ENCODE peak calls at places on chromosomes 1 and 21, in nine cellular contexts. One of them, this sample, is unnamed.

GRCh38 chr21:36129219-36129618 is 5.7 kb upstream of the CBR3 start:
- DNase-seq in stimulated activated CD4-positive, alpha-beta T cell treated with anti-CD3 and anti-CD28 coated beads, Interleukin-2, amount 100 ng/mL, for 48 hours: no peak
- DNase-seq in endothelial cell: no peak
- DNase-seq in small intestine: no peak
- DNase-seq in T-helper 9 cell: no peak
- DNase-seq in NAMALWA: no peak
- DNase-seq in T follicular helper cell: no peak
- DNase-seq in dorsolateral prefrontal cortex: no peak
- DNase-seq in astrocyte of the spinal cord: no peak
- DNase-seq in this sample: no peak

GRCh38 chr1:111747282-111747734 is 8.1 kb upstream of the INKA2 start:
- DNase-seq in stimulated activated CD4-positive, alpha-beta T cell treated with anti-CD3 and anti-CD28 coated beads, Interleukin-2, amount 100 ng/mL, for 48 hours: peak
- DNase-seq in endothelial cell: peak
- DNase-seq in small intestine: peak
- DNase-seq in T-helper 9 cell: peak
- DNase-seq in NAMALWA: peak
- DNase-seq in T follicular helper cell: peak
- DNase-seq in dorsolateral prefrontal cortex: no peak
- DNase-seq in astrocyte of the spinal cord: peak
- DNase-seq in this sample: peak

GRCh38 chr1:176552217-176552974 is 89.4 kb downstream of the PAPPA2 start:
- DNase-seq in stimulated activated CD4-positive, alpha-beta T cell treated with anti-CD3 and anti-CD28 coated beads, Interleukin-2, amount 100 ng/mL, for 48 hours: no peak
- DNase-seq in endothelial cell: no peak
- DNase-seq in small intestine: no peak
- DNase-seq in T-helper 9 cell: no peak
- DNase-seq in NAMALWA: no peak
- DNase-seq in T follicular helper cell: no peak
- DNase-seq in dorsolateral prefrontal cortex: no peak
- DNase-seq in astrocyte of the spinal cord: no peak
- DNase-seq in this sample: no peak

GRCh38 chr21:42388740-42389448 is 7.0 kb downstream of the TMPRSS3 start:
- DNase-seq in stimulated activated CD4-positive, alpha-beta T cell treated with anti-CD3 and anti-CD28 coated beads, Interleukin-2, amount 100 ng/mL, for 48 hours: no peak
- DNase-seq in endothelial cell: no peak
- DNase-seq in small intestine: peak
- DNase-seq in T-helper 9 cell: no peak
- DNase-seq in NAMALWA: no peak
- DNase-seq in T follicular helper cell: no peak
- DNase-seq in dorsolateral prefrontal cortex: no peak
- DNase-seq in astrocyte of the spinal cord: no peak
- DNase-seq in this sample: no peak

GRCh38 chr1:55888685-55889317 is 673.6 kb upstream of the USP24 start:
- DNase-seq in stimulated activated CD4-positive, alpha-beta T cell treated with anti-CD3 and anti-CD28 coated beads, Interleukin-2, amount 100 ng/mL, for 48 hours: no peak
- DNase-seq in endothelial cell: no peak
- DNase-seq in small intestine: no peak
- DNase-seq in T-helper 9 cell: no peak
- DNase-seq in NAMALWA: no peak
- DNase-seq in T follicular helper cell: no peak
- DNase-seq in dorsolateral prefrontal cortex: no peak
- DNase-seq in astrocyte of the spinal cord: no peak
- DNase-seq in this sample: no peak

GRCh38 chr1:158124999-158125398 is 55.7 kb upstream of the CD1D start:
- DNase-seq in stimulated activated CD4-positive, alpha-beta T cell treated with anti-CD3 and anti-CD28 coated beads, Interleukin-2, amount 100 ng/mL, for 48 hours: peak
- DNase-seq in endothelial cell: peak
- DNase-seq in small intestine: peak
- DNase-seq in T-helper 9 cell: peak
- DNase-seq in NAMALWA: peak
- DNase-seq in T follicular helper cell: peak
- DNase-seq in dorsolateral prefrontal cortex: peak
- DNase-seq in astrocyte of the spinal cord: peak
- DNase-seq in this sample: peak

GRCh38 chr1:226643167-226643566 is 94.6 kb downstream of the STUM start:
- DNase-seq in stimulated activated CD4-positive, alpha-beta T cell treated with anti-CD3 and anti-CD28 coated beads, Interleukin-2, amount 100 ng/mL, for 48 hours: peak
- DNase-seq in endothelial cell: no peak
- DNase-seq in small intestine: peak
- DNase-seq in T-helper 9 cell: no peak
- DNase-seq in NAMALWA: no peak
- DNase-seq in T follicular helper cell: peak
- DNase-seq in dorsolateral prefrontal cortex: no peak
- DNase-seq in astrocyte of the spinal cord: peak
- DNase-seq in this sample: no peak

GRCh38 chr1:24415910-24416665 is 486 bp downstream of the NIPAL3 start:
- DNase-seq in stimulated activated CD4-positive, alpha-beta T cell treated with anti-CD3 and anti-CD28 coated beads, Interleukin-2, amount 100 ng/mL, for 48 hours: no peak
- DNase-seq in endothelial cell: no peak
- DNase-seq in small intestine: peak
- DNase-seq in T-helper 9 cell: peak
- DNase-seq in NAMALWA: no peak
- DNase-seq in T follicular helper cell: no peak
- DNase-seq in dorsolateral prefrontal cortex: no peak
- DNase-seq in astrocyte of the spinal cord: peak
- DNase-seq in this sample: no peak

GRCh38 chr1:30052178-30052577 is 671.2 kb downstream of the MATN1 start:
- DNase-seq in stimulated activated CD4-positive, alpha-beta T cell treated with anti-CD3 and anti-CD28 coated beads, Interleukin-2, amount 100 ng/mL, for 48 hours: no peak
- DNase-seq in endothelial cell: no peak
- DNase-seq in small intestine: no peak
- DNase-seq in T-helper 9 cell: no peak
- DNase-seq in NAMALWA: no peak
- DNase-seq in T follicular helper cell: no peak
- DNase-seq in dorsolateral prefrontal cortex: no peak
- DNase-seq in astrocyte of the spinal cord: no peak
- DNase-seq in this sample: no peak

GRCh38 chr1:181083842-181084605 is 4.5 kb upstream of the IER5 start:
- DNase-seq in stimulated activated CD4-positive, alpha-beta T cell treated with anti-CD3 and anti-CD28 coated beads, Interleukin-2, amount 100 ng/mL, for 48 hours: no peak
- DNase-seq in endothelial cell: no peak
- DNase-seq in small intestine: peak
- DNase-seq in T-helper 9 cell: peak
- DNase-seq in NAMALWA: peak
- DNase-seq in T follicular helper cell: peak
- DNase-seq in dorsolateral prefrontal cortex: no peak
- DNase-seq in astrocyte of the spinal cord: no peak
- DNase-seq in this sample: no peak

GRCh38 chr21:42424848-42425602 is 21.3 kb downstream of the UBASH3A start:
- DNase-seq in stimulated activated CD4-positive, alpha-beta T cell treated with anti-CD3 and anti-CD28 coated beads, Interleukin-2, amount 100 ng/mL, for 48 hours: no peak
- DNase-seq in endothelial cell: no peak
- DNase-seq in small intestine: peak
- DNase-seq in T-helper 9 cell: peak
- DNase-seq in NAMALWA: peak
- DNase-seq in T follicular helper cell: peak
- DNase-seq in dorsolateral prefrontal cortex: no peak
- DNase-seq in astrocyte of the spinal cord: no peak
- DNase-seq in this sample: no peak

GRCh38 chr1:221100196-221100950 is 221.1 kb downstream of the HLX start:
- DNase-seq in stimulated activated CD4-positive, alpha-beta T cell treated with anti-CD3 and anti-CD28 coated beads, Interleukin-2, amount 100 ng/mL, for 48 hours: no peak
- DNase-seq in endothelial cell: no peak
- DNase-seq in small intestine: no peak
- DNase-seq in T-helper 9 cell: no peak
- DNase-seq in NAMALWA: no peak
- DNase-seq in T follicular helper cell: no peak
- DNase-seq in dorsolateral prefrontal cortex: no peak
- DNase-seq in astrocyte of the spinal cord: peak
- DNase-seq in this sample: no peak

GRCh38 chr1:12275370-12275769 is 45.5 kb downstream of the VPS13D start:
- DNase-seq in stimulated activated CD4-positive, alpha-beta T cell treated with anti-CD3 and anti-CD28 coated beads, Interleukin-2, amount 100 ng/mL, for 48 hours: peak
- DNase-seq in endothelial cell: peak
- DNase-seq in small intestine: peak
- DNase-seq in T-helper 9 cell: peak
- DNase-seq in NAMALWA: peak
- DNase-seq in T follicular helper cell: peak
- DNase-seq in dorsolateral prefrontal cortex: no peak
- DNase-seq in astrocyte of the spinal cord: peak
- DNase-seq in this sample: peak

GRCh38 chr1:217272385-217272784 is 358.5 kb downstream of the GPATCH2 start:
- DNase-seq in stimulated activated CD4-positive, alpha-beta T cell treated with anti-CD3 and anti-CD28 coated beads, Interleukin-2, amount 100 ng/mL, for 48 hours: no peak
- DNase-seq in endothelial cell: no peak
- DNase-seq in small intestine: no peak
- DNase-seq in T-helper 9 cell: no peak
- DNase-seq in NAMALWA: no peak
- DNase-seq in T follicular helper cell: no peak
- DNase-seq in dorsolateral prefrontal cortex: no peak
- DNase-seq in astrocyte of the spinal cord: peak
- DNase-seq in this sample: no peak

GRCh38 chr1:53076165-53076564 is 14.2 kb downstream of the PODN start:
- DNase-seq in stimulated activated CD4-positive, alpha-beta T cell treated with anti-CD3 and anti-CD28 coated beads, Interleukin-2, amount 100 ng/mL, for 48 hours: no peak
- DNase-seq in endothelial cell: no peak
- DNase-seq in small intestine: no peak
- DNase-seq in T-helper 9 cell: no peak
- DNase-seq in NAMALWA: no peak
- DNase-seq in T follicular helper cell: no peak
- DNase-seq in dorsolateral prefrontal cortex: peak
- DNase-seq in astrocyte of the spinal cord: no peak
- DNase-seq in this sample: no peak

GRCh38 chr21:31366825-31367224 is 22.8 kb upstream of the TIAM1 start:
- DNase-seq in stimulated activated CD4-positive, alpha-beta T cell treated with anti-CD3 and anti-CD28 coated beads, Interleukin-2, amount 100 ng/mL, for 48 hours: no peak
- DNase-seq in endothelial cell: no peak
- DNase-seq in small intestine: no peak
- DNase-seq in T-helper 9 cell: no peak
- DNase-seq in NAMALWA: no peak
- DNase-seq in T follicular helper cell: no peak
- DNase-seq in dorsolateral prefrontal cortex: no peak
- DNase-seq in astrocyte of the spinal cord: peak
- DNase-seq in this sample: no peak

GRCh38 chr1:175683491-175684175 is 59.8 kb downstream of the TNR start:
- DNase-seq in stimulated activated CD4-positive, alpha-beta T cell treated with anti-CD3 and anti-CD28 coated beads, Interleukin-2, amount 100 ng/mL, for 48 hours: no peak
- DNase-seq in endothelial cell: no peak
- DNase-seq in small intestine: no peak
- DNase-seq in T-helper 9 cell: no peak
- DNase-seq in NAMALWA: no peak
- DNase-seq in T follicular helper cell: no peak
- DNase-seq in dorsolateral prefrontal cortex: no peak
- DNase-seq in astrocyte of the spinal cord: no peak
- DNase-seq in this sample: no peak

GRCh38 chr1:35557118-35557610 is at the start of gene KIAA0319L:
- DNase-seq in stimulated activated CD4-positive, alpha-beta T cell treated with anti-CD3 and anti-CD28 coated beads, Interleukin-2, amount 100 ng/mL, for 48 hours: no peak
- DNase-seq in endothelial cell: peak
- DNase-seq in small intestine: peak
- DNase-seq in T-helper 9 cell: no peak
- DNase-seq in NAMALWA: no peak
- DNase-seq in T follicular helper cell: no peak
- DNase-seq in dorsolateral prefrontal cortex: peak
- DNase-seq in astrocyte of the spinal cord: no peak
- DNase-seq in this sample: peak